ENCODE peak calls at places on chromosomes 2 and 18, in eight cellular contexts. P is nucleus accumbens; S is RPMI8226; J is substantia nigra; F is fibroblast of lung; W is D341Med; Y is A172; U is activated T-cell treated with anti-CD3 and anti-CD28 coated beads, Interleukin-2, amount 50 U/mL, for 72 hours. H is an unnamed sample.

GRCh38 chr18:51250006-51250405 is 52.5 kb upstream of the MEX3C start:
- DNase-seq in P (no peak), S (no peak), J (no peak), F (no peak), W (no peak), Y (no peak), U (no peak), H (no peak)

GRCh38 chr2:169093535-169093934 is 24.2 kb downstream of the DHRS9 start:
- DNase-seq in P (no peak), S (no peak), J (no peak), F (no peak), W (no peak), Y (no peak), U (no peak), H (peak)

GRCh38 chr2:130819226-130819914 is 17.3 kb upstream of the ARHGEF4 start:
- DNase-seq in P (no peak), S (no peak), J (no peak), F (no peak), W (no peak), Y (no peak), U (no peak), H (no peak)

GRCh38 chr2:174117951-174118930 is 130.1 kb downstream of the OLA1 start:
- DNase-seq in P (no peak), S (no peak), J (no peak), F (peak), W (no peak), Y (peak), U (no peak), H (no peak)

GRCh38 chr2:196551014-196551413 is 88.5 kb upstream of the CCDC150 start:
- DNase-seq in P (no peak), S (no peak), J (no peak), F (no peak), W (no peak), Y (no peak), U (no peak), H (no peak)

GRCh38 chr2:72803151-72803550 is 22.7 kb downstream of the EXOC6B start:
- DNase-seq in P (no peak), S (no peak), J (no peak), F (no peak), W (no peak), Y (no peak), U (no peak), H (no peak)

GRCh38 chr2:174176898-174177297 is 71.4 kb downstream of the OLA1 start:
- DNase-seq in P (no peak), S (no peak), J (no peak), F (no peak), W (no peak), Y (peak), U (no peak), H (no peak)

GRCh38 chr2:17628349-17629261 is 88.1 kb downstream of the VSNL1 start:
- DNase-seq in P (no peak), S (peak), J (no peak), F (no peak), W (no peak), Y (peak), U (no peak), H (no peak)

GRCh38 chr18:41842886-41843285 is 112.1 kb upstream of the PIK3C3 start:
- DNase-seq in P (no peak), S (no peak), J (no peak), F (peak), W (no peak), Y (peak), U (no peak), H (no peak)

GRCh38 chr2:228094377-228094921 is 87.0 kb downstream of the SPHKAP start:
- DNase-seq in P (no peak), S (no peak), J (no peak), F (no peak), W (no peak), Y (peak), U (no peak), H (no peak)

GRCh38 chr2:5484868-5485267 is 207.3 kb upstream of the SOX11 start:
- DNase-seq in P (no peak), S (no peak), J (no peak), F (no peak), W (no peak), Y (no peak), U (no peak), H (no peak)

GRCh38 chr18:32378705-32379104 is 92.0 kb downstream of the GAREM1 start:
- DNase-seq in P (no peak), S (no peak), J (no peak), F (peak), W (peak), Y (no peak), U (no peak), H (peak)

GRCh38 chr2:169636440-169637097 is 52.4 kb downstream of the PPIG start:
- DNase-seq in P (no peak), S (no peak), J (no peak), F (no peak), W (no peak), Y (no peak), U (no peak), H (no peak)

GRCh38 chr18:2976733-2977132 is 36.2 kb downstream of the LPIN2 start:
- DNase-seq in P (no peak), S (no peak), J (no peak), F (no peak), W (no peak), Y (no peak), U (no peak), H (no peak)

H was measured in OCI-M1.